ENCODE peak calls at places on chromosomes 7 and 10, in five cellular contexts. One of them, this sample, is unnamed.

GRCh38 chr10:110429301-110429700 is 68.4 kb upstream of the DUSP5 start:
- DNase-seq in stimulated activated CD8-positive, alpha-beta memory T cell treated with anti-CD3 and anti-CD28 coated beads, Interleukin-15, amount 100 ng/mL, for 1 hour: no peak
- DNase-seq in GM04504: no peak
- DNase-seq in AG09319: no peak
- DNase-seq in memory B cell: no peak
- DNase-seq in this sample: no peak

GRCh38 chr10:78450807-78451485 is 417.3 kb downstream of the RPS24 start:
- DNase-seq in GM04504: no peak
- DNase-seq in AG09319: no peak
- DNase-seq in stimulated activated CD8-positive, alpha-beta memory T cell treated with anti-CD3 and anti-CD28 coated beads, Interleukin-15, amount 100 ng/mL, for 1 hour: no peak
- DNase-seq in memory B cell: no peak
- DNase-seq in this sample: no peak

GRCh38 chr7:47384755-47385475 is 197.0 kb downstream of the TNS3 start:
- DNase-seq in AG09319: no peak
- DNase-seq in GM04504: no peak
- DNase-seq in stimulated activated CD8-positive, alpha-beta memory T cell treated with anti-CD3 and anti-CD28 coated beads, Interleukin-15, amount 100 ng/mL, for 1 hour: no peak
- DNase-seq in memory B cell: no peak
- DNase-seq in this sample: no peak

GRCh38 chr7:14851610-14852009 is 50.9 kb downstream of the DGKB start:
- DNase-seq in AG09319: no peak
- DNase-seq in stimulated activated CD8-positive, alpha-beta memory T cell treated with anti-CD3 and anti-CD28 coated beads, Interleukin-15, amount 100 ng/mL, for 1 hour: no peak
- DNase-seq in GM04504: no peak
- DNase-seq in memory B cell: no peak
- DNase-seq in this sample: no peak

GRCh38 chr7:140673770-140674155 is 1.0 kb downstream of the ADCK2 start:
- DNase-seq in stimulated activated CD8-positive, alpha-beta memory T cell treated with anti-CD3 and anti-CD28 coated beads, Interleukin-15, amount 100 ng/mL, for 1 hour: no peak
- DNase-seq in GM04504: no peak
- DNase-seq in AG09319: no peak
- DNase-seq in memory B cell: no peak
- DNase-seq in this sample: no peak

GRCh38 chr10:97713828-97714400 is 384 bp downstream of the MARVELD1 start:
- DNase-seq in stimulated activated CD8-positive, alpha-beta memory T cell treated with anti-CD3 and anti-CD28 coated beads, Interleukin-15, amount 100 ng/mL, for 1 hour: no peak
- DNase-seq in AG09319: no peak
- DNase-seq in GM04504: no peak
- DNase-seq in memory B cell: peak; percentile 44
- DNase-seq in this sample: no peak

GRCh38 chr7:159143780-159144755 is 599 bp downstream of the VIPR2 start:
- DNase-seq in stimulated activated CD8-positive, alpha-beta memory T cell treated with anti-CD3 and anti-CD28 coated beads, Interleukin-15, amount 100 ng/mL, for 1 hour: no peak
- DNase-seq in memory B cell: no peak
- DNase-seq in GM04504: no peak
- DNase-seq in AG09319: no peak
- DNase-seq in this sample: peak; percentile 46

GRCh38 chr7:2812119-2812487 is 32.0 kb downstream of the GNA12 start:
- DNase-seq in AG09319: no peak
- DNase-seq in memory B cell: no peak
- DNase-seq in stimulated activated CD8-positive, alpha-beta memory T cell treated with anti-CD3 and anti-CD28 coated beads, Interleukin-15, amount 100 ng/mL, for 1 hour: no peak
- DNase-seq in GM04504: no peak
- DNase-seq in this sample: no peak

GRCh38 chr10:116684781-116685180 is 57.6 kb downstream of the HSPA12A start:
- DNase-seq in GM04504: no peak
- DNase-seq in AG09319: no peak
- DNase-seq in stimulated activated CD8-positive, alpha-beta memory T cell treated with anti-CD3 and anti-CD28 coated beads, Interleukin-15, amount 100 ng/mL, for 1 hour: no peak
- DNase-seq in memory B cell: no peak
- DNase-seq in this sample: no peak

GRCh38 chr10:110818311-110819257 is 53.1 kb upstream of the PDCD4 start:
- DNase-seq in AG09319: no peak
- DNase-seq in memory B cell: no peak
- DNase-seq in GM04504: no peak
- DNase-seq in stimulated activated CD8-positive, alpha-beta memory T cell treated with anti-CD3 and anti-CD28 coated beads, Interleukin-15, amount 100 ng/mL, for 1 hour: no peak
- DNase-seq in this sample: peak; percentile 55